ENCODE peak calls at places on chromosome 5, in four cellular contexts. One of them, this sample, is unnamed.

GRCh38 chr5:167888395-167888794 is 403.1 kb upstream of the WWC1 start:
- DNase-seq in stimulated activated CD8-positive, alpha-beta memory T cell treated with anti-CD3 and anti-CD28 coated beads, Interleukin-4, amount 100 ng/mL, for 48 hours: no peak
- DNase-seq in left ventricle myocardium superior: no peak
- DNase-seq in GM20000: no peak
- DNase-seq in this sample: no peak

GRCh38 chr5:173278172-173278571 is 43.2 kb upstream of the NKX2-5 start:
- DNase-seq in stimulated activated CD8-positive, alpha-beta memory T cell treated with anti-CD3 and anti-CD28 coated beads, Interleukin-4, amount 100 ng/mL, for 48 hours: no peak
- DNase-seq in left ventricle myocardium superior: peak; percentile 90
- DNase-seq in GM20000: no peak
- DNase-seq in this sample: no peak

GRCh38 chr5:90645024-90645610 is 86.5 kb downstream of the ADGRV1 start:
- DNase-seq in stimulated activated CD8-positive, alpha-beta memory T cell treated with anti-CD3 and anti-CD28 coated beads, Interleukin-4, amount 100 ng/mL, for 48 hours: no peak
- DNase-seq in left ventricle myocardium superior: no peak
- DNase-seq in GM20000: peak; percentile 7
- DNase-seq in this sample: no peak

GRCh38 chr5:30650311-30650710 is 543.2 kb upstream of the CDH6 start:
- DNase-seq in stimulated activated CD8-positive, alpha-beta memory T cell treated with anti-CD3 and anti-CD28 coated beads, Interleukin-4, amount 100 ng/mL, for 48 hours: no peak
- DNase-seq in left ventricle myocardium superior: no peak
- DNase-seq in GM20000: no peak
- DNase-seq in this sample: no peak

GRCh38 chr5:147472669-147473131 is 37.2 kb downstream of the DPYSL3 start:
- DNase-seq in stimulated activated CD8-positive, alpha-beta memory T cell treated with anti-CD3 and anti-CD28 coated beads, Interleukin-4, amount 100 ng/mL, for 48 hours: no peak
- DNase-seq in left ventricle myocardium superior: no peak
- DNase-seq in GM20000: no peak
- DNase-seq in this sample: no peak

GRCh38 chr5:118592678-118593328 is 395.5 kb downstream of the DTWD2 start:
- DNase-seq in stimulated activated CD8-positive, alpha-beta memory T cell treated with anti-CD3 and anti-CD28 coated beads, Interleukin-4, amount 100 ng/mL, for 48 hours: no peak
- DNase-seq in left ventricle myocardium superior: no peak
- DNase-seq in GM20000: no peak
- DNase-seq in this sample: no peak

GRCh38 chr5:160242140-160242539 is 12.8 kb downstream of the FABP6 start:
- DNase-seq in stimulated activated CD8-positive, alpha-beta memory T cell treated with anti-CD3 and anti-CD28 coated beads, Interleukin-4, amount 100 ng/mL, for 48 hours: no peak
- DNase-seq in left ventricle myocardium superior: no peak
- DNase-seq in GM20000: no peak
- DNase-seq in this sample: no peak

GRCh38 chr5:176447538-176447981 is 625 bp upstream of the FAF2 start:
- DNase-seq in stimulated activated CD8-positive, alpha-beta memory T cell treated with anti-CD3 and anti-CD28 coated beads, Interleukin-4, amount 100 ng/mL, for 48 hours: no peak
- DNase-seq in left ventricle myocardium superior: peak; percentile 71
- DNase-seq in GM20000: no peak
- DNase-seq in this sample: no peak

GRCh38 chr5:96896806-96897205 is 20.5 kb downstream of the ERAP2 start:
- DNase-seq in stimulated activated CD8-positive, alpha-beta memory T cell treated with anti-CD3 and anti-CD28 coated beads, Interleukin-4, amount 100 ng/mL, for 48 hours: no peak
- DNase-seq in left ventricle myocardium superior: no peak
- DNase-seq in GM20000: peak; percentile 64
- DNase-seq in this sample: peak; percentile 59

GRCh38 chr5:133996683-133997252 is 8.0 kb downstream of the VDAC1 start:
- DNase-seq in stimulated activated CD8-positive, alpha-beta memory T cell treated with anti-CD3 and anti-CD28 coated beads, Interleukin-4, amount 100 ng/mL, for 48 hours: no peak
- DNase-seq in left ventricle myocardium superior: no peak
- DNase-seq in GM20000: no peak
- DNase-seq in this sample: no peak

This sample was measured in GM10248.